ENCODE peak calls at places on chromosome 15, in nine cellular contexts. One of them, this sample, is unnamed.

GRCh38 chr15:90751300-90751825 is 34.2 kb downstream of the BLM start:
- DNase-seq in fibroblast of mammary gland: no peak
- DNase-seq in left ventricle myocardium inferior: no peak
- DNase-seq in choroid plexus epithelial cell: no peak
- DNase-seq in GM23338: no peak
- DNase-seq in astrocyte of the spinal cord: no peak
- DNase-seq in dorsolateral prefrontal cortex: no peak
- DNase-seq in OCI-LY7: no peak
- DNase-seq in PC-3: no peak
- DNase-seq in this sample: no peak

GRCh38 chr15:95284487-95284886 is 1046.0 kb upstream of the NR2F2 start:
- DNase-seq in fibroblast of mammary gland: no peak
- DNase-seq in GM23338: no peak
- DNase-seq in dorsolateral prefrontal cortex: no peak
- DNase-seq in PC-3: no peak
- DNase-seq in left ventricle myocardium inferior: no peak
- DNase-seq in astrocyte of the spinal cord: no peak
- DNase-seq in choroid plexus epithelial cell: no peak
- DNase-seq in OCI-LY7: no peak
- DNase-seq in this sample: no peak

GRCh38 chr15:68366314-68366713 is 65.6 kb downstream of the ITGA11 start:
- DNase-seq in fibroblast of mammary gland: no peak
- DNase-seq in left ventricle myocardium inferior: no peak
- DNase-seq in choroid plexus epithelial cell: no peak
- DNase-seq in GM23338: peak
- DNase-seq in PC-3: no peak
- DNase-seq in dorsolateral prefrontal cortex: no peak
- DNase-seq in astrocyte of the spinal cord: no peak
- DNase-seq in OCI-LY7: peak
- DNase-seq in this sample: no peak

GRCh38 chr15:43106486-43106829 is 620 bp upstream of the UBR1 start:
- DNase-seq in left ventricle myocardium inferior: no peak
- DNase-seq in choroid plexus epithelial cell: no peak
- DNase-seq in dorsolateral prefrontal cortex: no peak
- DNase-seq in PC-3: no peak
- DNase-seq in fibroblast of mammary gland: no peak
- DNase-seq in astrocyte of the spinal cord: no peak
- DNase-seq in GM23338: no peak
- DNase-seq in OCI-LY7: no peak
- DNase-seq in this sample: no peak

GRCh38 chr15:77457619-77458265 is 37.1 kb downstream of the HMG20A start:
- DNase-seq in OCI-LY7: peak
- DNase-seq in left ventricle myocardium inferior: no peak
- DNase-seq in PC-3: peak
- DNase-seq in dorsolateral prefrontal cortex: no peak
- DNase-seq in astrocyte of the spinal cord: peak
- DNase-seq in fibroblast of mammary gland: peak
- DNase-seq in choroid plexus epithelial cell: peak
- DNase-seq in GM23338: no peak
- DNase-seq in this sample: no peak

GRCh38 chr15:99736702-99737101 is 3.5 kb upstream of the LYSMD4 start:
- DNase-seq in PC-3: no peak
- DNase-seq in OCI-LY7: no peak
- DNase-seq in GM23338: no peak
- DNase-seq in astrocyte of the spinal cord: no peak
- DNase-seq in left ventricle myocardium inferior: no peak
- DNase-seq in fibroblast of mammary gland: no peak
- DNase-seq in dorsolateral prefrontal cortex: no peak
- DNase-seq in choroid plexus epithelial cell: no peak
- DNase-seq in this sample: no peak

GRCh38 chr15:82183121-82184031 is 79.2 kb downstream of the EFL1 start:
- DNase-seq in dorsolateral prefrontal cortex: no peak
- DNase-seq in OCI-LY7: no peak
- DNase-seq in GM23338: no peak
- DNase-seq in left ventricle myocardium inferior: no peak
- DNase-seq in choroid plexus epithelial cell: peak
- DNase-seq in astrocyte of the spinal cord: peak
- DNase-seq in fibroblast of mammary gland: peak
- DNase-seq in PC-3: peak
- DNase-seq in this sample: peak

GRCh38 chr15:51842852-51843737 is 13.6 kb downstream of the TMOD3 start:
- DNase-seq in fibroblast of mammary gland: peak
- DNase-seq in choroid plexus epithelial cell: peak
- DNase-seq in astrocyte of the spinal cord: peak
- DNase-seq in left ventricle myocardium inferior: no peak
- DNase-seq in dorsolateral prefrontal cortex: no peak
- DNase-seq in OCI-LY7: peak
- DNase-seq in PC-3: peak
- DNase-seq in GM23338: no peak
- DNase-seq in this sample: no peak

GRCh38 chr15:48972750-48973503 is 9.2 kb upstream of the SHC4 start:
- DNase-seq in PC-3: no peak
- DNase-seq in dorsolateral prefrontal cortex: no peak
- DNase-seq in GM23338: no peak
- DNase-seq in fibroblast of mammary gland: no peak
- DNase-seq in left ventricle myocardium inferior: no peak
- DNase-seq in choroid plexus epithelial cell: no peak
- DNase-seq in astrocyte of the spinal cord: no peak
- DNase-seq in OCI-LY7: no peak
- DNase-seq in this sample: no peak

GRCh38 chr15:48974865-48975264 is 11.1 kb upstream of the SHC4 start:
- DNase-seq in astrocyte of the spinal cord: no peak
- DNase-seq in left ventricle myocardium inferior: no peak
- DNase-seq in OCI-LY7: no peak
- DNase-seq in PC-3: no peak
- DNase-seq in choroid plexus epithelial cell: peak
- DNase-seq in dorsolateral prefrontal cortex: no peak
- DNase-seq in GM23338: peak
- DNase-seq in fibroblast of mammary gland: no peak
- DNase-seq in this sample: no peak

GRCh38 chr15:48975713-48976419 is 12.1 kb upstream of the SHC4 start:
- DNase-seq in dorsolateral prefrontal cortex: peak
- DNase-seq in fibroblast of mammary gland: peak
- DNase-seq in left ventricle myocardium inferior: peak
- DNase-seq in astrocyte of the spinal cord: peak
- DNase-seq in PC-3: peak
- DNase-seq in OCI-LY7: peak
- DNase-seq in choroid plexus epithelial cell: peak
- DNase-seq in GM23338: peak
- DNase-seq in this sample: peak

GRCh38 chr15:48978638-48979037 is 14.9 kb upstream of the SHC4 start:
- DNase-seq in left ventricle myocardium inferior: no peak
- DNase-seq in PC-3: no peak
- DNase-seq in GM23338: no peak
- DNase-seq in astrocyte of the spinal cord: no peak
- DNase-seq in choroid plexus epithelial cell: no peak
- DNase-seq in OCI-LY7: no peak
- DNase-seq in fibroblast of mammary gland: no peak
- DNase-seq in dorsolateral prefrontal cortex: no peak
- DNase-seq in this sample: no peak

DNA sequence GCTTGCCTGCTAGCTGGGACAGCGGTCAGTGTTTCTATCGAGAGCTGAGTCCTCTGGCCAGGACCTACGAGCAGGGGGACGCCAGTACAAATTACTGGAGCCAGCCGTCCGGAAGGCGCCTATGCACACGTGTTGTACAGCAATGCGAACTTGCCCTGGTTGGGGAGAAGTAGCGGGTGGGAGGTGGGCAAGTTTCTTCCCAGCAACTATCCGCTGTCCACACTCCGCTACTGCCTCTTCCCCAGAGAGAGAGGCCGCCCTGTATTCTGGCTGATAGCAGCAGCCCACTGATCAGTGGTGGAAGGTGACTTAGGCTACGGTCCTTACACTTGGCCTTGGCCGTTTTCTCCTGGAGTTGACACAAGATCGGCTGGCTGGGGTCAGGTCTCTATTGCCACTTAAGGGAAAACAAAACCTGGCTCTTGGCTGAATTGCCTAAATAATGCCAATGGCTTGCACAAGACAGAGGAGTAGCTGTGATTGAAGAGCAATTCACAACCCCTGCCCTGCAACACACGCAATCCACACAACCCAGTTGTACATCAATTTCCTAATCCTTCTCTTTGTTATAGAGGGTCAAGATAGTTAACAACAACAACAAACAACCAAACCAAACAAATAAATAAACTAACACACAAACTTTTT is 12.8 kb upstream of the SHC4 start:
- DNase-seq in GM23338: no peak
- DNase-seq in dorsolateral prefrontal cortex: no peak
- DNase-seq in PC-3: no peak
- DNase-seq in fibroblast of mammary gland: no peak
- DNase-seq in choroid plexus epithelial cell: no peak
- DNase-seq in astrocyte of the spinal cord: no peak
- DNase-seq in left ventricle myocardium inferior: no peak
- DNase-seq in OCI-LY7: no peak
- DNase-seq in this sample: no peak
- H3K4me3 ChIP-seq in GM23338: peak
- H3K4me3 ChIP-seq in dorsolateral prefrontal cortex: peak
- H3K4me3 ChIP-seq in PC-3: peak
- H3K4me3 ChIP-seq in fibroblast of mammary gland: no peak
- H3K4me3 ChIP-seq in choroid plexus epithelial cell: no peak
- H3K4me3 ChIP-seq in astrocyte of the spinal cord: no peak
- H3K4me3 ChIP-seq in left ventricle myocardium inferior: peak
- H3K4me3 ChIP-seq in OCI-LY7: no peak
- H3K4me3 ChIP-seq in this sample: no peak

DNA sequence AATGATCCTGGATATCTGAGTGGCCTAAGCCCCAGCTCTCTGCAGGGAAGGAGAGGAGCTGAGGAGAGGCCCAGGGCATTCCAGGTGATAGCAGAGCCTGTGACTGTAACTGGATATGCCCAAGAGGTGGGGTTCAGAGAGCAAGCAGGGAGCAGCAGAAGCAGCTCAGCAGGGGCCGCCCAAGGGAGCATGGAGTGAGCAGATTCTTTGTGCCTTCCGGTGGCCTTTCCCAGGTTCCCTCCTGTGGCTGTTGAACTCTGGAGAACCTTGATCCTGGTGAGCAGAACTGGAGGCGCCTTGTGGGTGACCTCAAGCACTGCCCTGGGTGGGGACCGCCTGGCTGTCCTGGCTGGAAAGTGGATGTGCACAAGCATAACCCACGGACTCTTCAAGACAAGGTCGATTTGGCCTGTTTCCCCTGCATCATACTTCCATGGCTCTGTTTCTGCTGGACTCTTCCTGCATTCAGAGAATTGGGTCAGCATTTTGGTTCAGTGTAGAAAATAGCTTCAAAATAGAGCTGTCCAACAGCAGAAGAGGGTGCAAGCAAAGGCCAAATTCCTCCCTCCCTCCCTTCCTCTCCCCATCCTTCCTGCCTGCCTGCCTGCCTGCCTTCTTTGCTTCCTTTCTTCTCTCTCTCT is 76.1 kb downstream of the ARNT2 start:
- DNase-seq in left ventricle myocardium inferior: no peak
- DNase-seq in fibroblast of mammary gland: peak
- DNase-seq in dorsolateral prefrontal cortex: no peak
- DNase-seq in OCI-LY7: no peak
- DNase-seq in PC-3: no peak
- DNase-seq in GM23338: peak
- DNase-seq in choroid plexus epithelial cell: peak
- DNase-seq in astrocyte of the spinal cord: peak
- DNase-seq in this sample: no peak
- H3K4me3 ChIP-seq in left ventricle myocardium inferior: no peak
- H3K4me3 ChIP-seq in fibroblast of mammary gland: no peak
- H3K4me3 ChIP-seq in dorsolateral prefrontal cortex: no peak
- H3K4me3 ChIP-seq in OCI-LY7: no peak
- H3K4me3 ChIP-seq in PC-3: no peak
- H3K4me3 ChIP-seq in GM23338: no peak
- H3K4me3 ChIP-seq in choroid plexus epithelial cell: no peak
- H3K4me3 ChIP-seq in astrocyte of the spinal cord: no peak
- H3K4me3 ChIP-seq in this sample: no peak

GRCh38 chr15:41894791-41895463 is 1.1 kb upstream of the SPTBN5 start:
- DNase-seq in PC-3: peak
- DNase-seq in GM23338: peak
- DNase-seq in astrocyte of the spinal cord: peak
- DNase-seq in dorsolateral prefrontal cortex: peak
- DNase-seq in fibroblast of mammary gland: peak
- DNase-seq in OCI-LY7: no peak
- DNase-seq in left ventricle myocardium inferior: peak
- DNase-seq in choroid plexus epithelial cell: peak
- DNase-seq in this sample: peak

GRCh38 chr15:41895491-41895890 is 1.6 kb upstream of the SPTBN5 start:
- DNase-seq in left ventricle myocardium inferior: no peak
- DNase-seq in astrocyte of the spinal cord: no peak
- DNase-seq in OCI-LY7: no peak
- DNase-seq in dorsolateral prefrontal cortex: no peak
- DNase-seq in choroid plexus epithelial cell: no peak
- DNase-seq in fibroblast of mammary gland: no peak
- DNase-seq in GM23338: no peak
- DNase-seq in PC-3: no peak
- DNase-seq in this sample: no peak

GRCh38 chr15:41893422-41894250 is at the start of gene SPTBN5:
- DNase-seq in OCI-LY7: no peak
- DNase-seq in PC-3: no peak
- DNase-seq in fibroblast of mammary gland: no peak
- DNase-seq in GM23338: no peak
- DNase-seq in astrocyte of the spinal cord: no peak
- DNase-seq in left ventricle myocardium inferior: no peak
- DNase-seq in choroid plexus epithelial cell: no peak
- DNase-seq in dorsolateral prefrontal cortex: no peak
- DNase-seq in this sample: no peak

GRCh38 chr15:41892621-41893421 is 1.0 kb downstream of the SPTBN5 start:
- DNase-seq in PC-3: no peak
- DNase-seq in astrocyte of the spinal cord: no peak
- DNase-seq in fibroblast of mammary gland: no peak
- DNase-seq in GM23338: no peak
- DNase-seq in left ventricle myocardium inferior: peak
- DNase-seq in choroid plexus epithelial cell: no peak
- DNase-seq in OCI-LY7: no peak
- DNase-seq in dorsolateral prefrontal cortex: no peak
- DNase-seq in this sample: no peak

GRCh38 chr15:41894251-41894790 is 468 bp upstream of the SPTBN5 start:
- DNase-seq in choroid plexus epithelial cell: no peak
- DNase-seq in dorsolateral prefrontal cortex: no peak
- DNase-seq in GM23338: no peak
- DNase-seq in astrocyte of the spinal cord: no peak
- DNase-seq in left ventricle myocardium inferior: no peak
- DNase-seq in OCI-LY7: no peak
- DNase-seq in PC-3: no peak
- DNase-seq in fibroblast of mammary gland: no peak
- DNase-seq in this sample: no peak
- H3K4me3 ChIP-seq in choroid plexus epithelial cell: no peak
- H3K4me3 ChIP-seq in dorsolateral prefrontal cortex: no peak
- H3K4me3 ChIP-seq in GM23338: no peak
- H3K4me3 ChIP-seq in astrocyte of the spinal cord: no peak
- H3K4me3 ChIP-seq in left ventricle myocardium inferior: peak
- H3K4me3 ChIP-seq in OCI-LY7: no peak
- H3K4me3 ChIP-seq in PC-3: peak
- H3K4me3 ChIP-seq in fibroblast of mammary gland: no peak
- H3K4me3 ChIP-seq in this sample: no peak

DNA sequence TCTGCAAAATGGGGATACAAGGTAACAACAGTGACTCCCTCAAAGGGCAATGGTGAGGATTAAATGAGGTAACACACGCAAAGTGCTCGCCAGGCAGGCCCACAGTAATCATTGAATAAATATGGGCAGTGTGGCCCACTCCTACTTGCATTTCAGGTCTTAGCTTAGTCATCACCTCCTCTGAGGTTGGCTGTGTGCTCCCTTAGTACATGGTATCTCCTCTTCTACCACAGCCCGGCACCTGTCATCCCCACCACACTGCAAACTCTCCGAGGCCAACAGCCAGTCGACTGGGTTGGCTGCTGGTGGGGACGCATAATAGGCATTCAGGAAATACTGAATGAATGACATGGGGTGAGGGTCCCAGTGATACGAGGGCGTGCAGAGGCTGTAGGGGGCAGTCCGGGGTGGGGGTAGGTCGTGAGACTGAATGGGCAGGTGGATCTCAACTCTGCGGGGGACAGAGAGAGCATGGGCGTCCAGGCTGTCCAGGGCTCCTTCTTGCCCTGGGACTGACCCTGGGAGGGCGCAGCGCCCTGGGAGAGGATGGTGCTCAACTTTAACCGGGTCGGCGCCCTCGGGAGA is 375 bp upstream of the MYZAP start:
- DNase-seq in astrocyte of the spinal cord: no peak
- DNase-seq in left ventricle myocardium inferior: no peak
- DNase-seq in OCI-LY7: no peak
- DNase-seq in dorsolateral prefrontal cortex: no peak
- DNase-seq in GM23338: peak
- DNase-seq in PC-3: peak
- DNase-seq in choroid plexus epithelial cell: no peak
- DNase-seq in fibroblast of mammary gland: no peak
- DNase-seq in this sample: no peak
- H3K4me3 ChIP-seq in astrocyte of the spinal cord: peak
- H3K4me3 ChIP-seq in left ventricle myocardium inferior: peak
- H3K4me3 ChIP-seq in OCI-LY7: no peak
- H3K4me3 ChIP-seq in dorsolateral prefrontal cortex: peak
- H3K4me3 ChIP-seq in GM23338: peak
- H3K4me3 ChIP-seq in PC-3: peak
- H3K4me3 ChIP-seq in choroid plexus epithelial cell: peak
- H3K4me3 ChIP-seq in fibroblast of mammary gland: peak
- H3K4me3 ChIP-seq in this sample: peak

This sample was measured in skeletal muscle cell.